ENCODE peak calls at places on chromosome 11, in nine cellular contexts. G, S, O, J, H, B, A, Y and I are unnamed samples.

GRCh38 chr11:110123003-110123402 is 29.8 kb downstream of the ZC3H12C start:
- DNase-seq in G (no peak), O (peak; percentile 84), Y (peak; percentile 42), H (no peak), S (no peak), J (no peak), A (no peak), B (peak; percentile 36), I (peak; percentile 68)

GRCh38 chr11:57309106-57310059 is 15.4 kb downstream of the TNKS1BP1 start:
- DNase-seq in S (no peak), O (no peak), A (no peak), J (no peak), Y (no peak), B (no peak), G (no peak), H (no peak), I (no peak)

GRCh38 chr11:95145430-95146063 is 55.9 kb downstream of the ENDOD1 start:
- DNase-seq in J (no peak), Y (no peak), B (no peak), S (peak; percentile 87), O (no peak), H (no peak), A (no peak), G (no peak), I (no peak)

GRCh38 chr11:104570088-104570701 is 328.1 kb downstream of the CASP12 start:
- DNase-seq in A (no peak), O (peak; percentile 15), G (no peak), S (no peak), J (no peak), H (no peak), B (no peak), Y (no peak), I (peak; percentile 7)

GRCh38 chr11:102762414-102762813 is 18.0 kb downstream of the MMP10 start:
- DNase-seq in G (no peak), H (no peak), Y (peak; percentile 57), J (no peak), B (peak; percentile 28), O (no peak), S (no peak), A (no peak), I (peak; percentile 37)

GRCh38 chr11:92123540-92123939 is 101.1 kb upstream of the FAT3 start:
- DNase-seq in J (no peak), Y (peak; percentile 2), H (no peak), A (no peak), O (peak; percentile 57), B (no peak), G (no peak), S (no peak), I (peak; percentile 13)

GRCh38 chr11:804599-804964 is 449 bp downstream of the PIDD1 start:
- DNase-seq in O (no peak), S (no peak), Y (no peak), J (no peak), H (no peak), B (no peak), A (no peak), G (peak; percentile 43), I (no peak)

GRCh38 chr11:102139081-102139498 is 28.8 kb downstream of the YAP1 start:
- DNase-seq in G (no peak), H (no peak), Y (peak; percentile 86), B (peak; percentile 95), S (no peak), O (peak; percentile 78), J (no peak), A (no peak), I (peak; percentile 74)

GRCh38 chr11:1237128-1237580 is 14.3 kb downstream of the MUC5B start:
- DNase-seq in H (no peak), O (no peak), Y (no peak), G (peak; percentile 43), B (no peak), J (no peak), A (no peak), S (no peak), I (no peak)

GRCh38 chr11:107457205-107457557 is 444 bp downstream of the CWF19L2 start:
- DNase-seq in Y (no peak), J (no peak), O (peak; percentile 9), G (no peak), H (no peak), B (no peak), S (peak; percentile 10), A (no peak), I (peak; percentile 1)

GRCh38 chr11:118790357-118791014 is 478 bp downstream of the DDX6 start:
- DNase-seq in J (peak; percentile 78), G (no peak), O (peak; percentile 56), B (peak; percentile 77), Y (peak; percentile 76), S (peak; percentile 54), H (no peak), A (peak; percentile 53), I (peak; percentile 38)

GRCh38 chr11:565921-566509 is 5.2 kb downstream of the RASSF7 start:
- DNase-seq in J (no peak), Y (no peak), A (no peak), H (no peak), S (peak; percentile 3), G (peak; percentile 50), O (no peak), B (no peak), I (no peak)

GRCh38 chr11:111045408-111045806 is 200.1 kb upstream of the POU2AF2 start:
- DNase-seq in B (no peak), A (no peak), G (no peak), Y (no peak), H (no peak), J (no peak), S (no peak), O (no peak), I (no peak)

GRCh38 chr11:41497974-41498373 is 38.5 kb upstream of the LRRC4C start:
- DNase-seq in A (peak; percentile 81), Y (no peak), B (no peak), S (no peak), O (peak; percentile 22), J (no peak), H (no peak), G (no peak), I (no peak)

GRCh38 chr11:104333977-104334376 is 170.0 kb upstream of the PDGFD start:
- DNase-seq in A (no peak), S (no peak), J (no peak), O (no peak), G (no peak), B (no peak), H (no peak), Y (no peak), I (no peak)

DNA sequence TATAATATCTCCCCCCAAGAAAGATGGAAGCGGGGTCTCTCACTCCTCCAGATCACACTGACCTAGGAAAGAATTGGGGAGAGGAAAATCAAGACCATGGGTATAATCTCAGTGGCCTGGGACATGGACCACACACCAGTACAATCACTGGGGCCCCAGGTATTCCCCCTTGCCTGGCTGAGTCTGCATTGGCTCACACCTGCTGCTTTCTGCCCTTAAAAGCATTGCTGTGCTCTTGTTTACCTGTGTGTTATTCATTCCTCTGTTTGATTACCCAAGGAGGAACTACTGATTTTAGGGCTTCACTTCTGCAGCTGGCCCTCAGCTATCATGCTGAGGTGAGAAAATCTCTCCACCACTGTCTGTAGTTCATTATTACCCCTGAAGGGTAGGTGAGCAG is 14.0 kb upstream of the PARVA start:
- DNase-seq in O (no peak), A (no peak), G (no peak), Y (no peak), H (no peak), S (no peak), B (no peak), J (no peak), I (no peak)
- H3K27ac ChIP-seq in O (no peak overlapping the region), A (no peak overlapping the region), G (no peak overlapping the region), Y (no peak overlapping the region), H (no peak overlapping the region), S (no peak overlapping the region), B (no peak overlapping the region), J (no peak overlapping the region), I (no peak overlapping the region)

DNA sequence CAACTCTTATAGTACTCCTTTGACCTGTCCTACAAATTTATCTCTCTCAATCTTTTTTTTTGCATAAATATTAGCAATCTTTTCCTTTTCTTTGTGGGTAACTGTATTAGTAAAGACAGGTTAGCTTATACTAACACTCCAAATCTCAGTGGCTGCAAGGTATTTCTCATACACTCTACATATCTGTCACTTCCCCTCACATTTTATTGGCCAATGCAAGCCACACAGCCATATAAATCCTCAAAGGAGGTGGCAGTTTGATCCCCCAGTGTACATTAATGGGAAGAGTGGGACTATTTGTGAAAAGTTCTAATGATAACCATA is 42.6 kb upstream of the EED start:
- DNase-seq in B (no peak), A (no peak), O (no peak), S (peak; percentile 27), H (no peak), J (no peak), Y (no peak), G (no peak), I (no peak)
- H3K27ac ChIP-seq in B (no peak overlapping the region), A (no peak overlapping the region), O (no peak overlapping the region), S (no peak overlapping the region), H (peak overlapping the region; percentile 51), J (peak overlapping the region; percentile 68), Y (no peak overlapping the region), G (no peak overlapping the region), I (no peak overlapping the region)

DNA sequence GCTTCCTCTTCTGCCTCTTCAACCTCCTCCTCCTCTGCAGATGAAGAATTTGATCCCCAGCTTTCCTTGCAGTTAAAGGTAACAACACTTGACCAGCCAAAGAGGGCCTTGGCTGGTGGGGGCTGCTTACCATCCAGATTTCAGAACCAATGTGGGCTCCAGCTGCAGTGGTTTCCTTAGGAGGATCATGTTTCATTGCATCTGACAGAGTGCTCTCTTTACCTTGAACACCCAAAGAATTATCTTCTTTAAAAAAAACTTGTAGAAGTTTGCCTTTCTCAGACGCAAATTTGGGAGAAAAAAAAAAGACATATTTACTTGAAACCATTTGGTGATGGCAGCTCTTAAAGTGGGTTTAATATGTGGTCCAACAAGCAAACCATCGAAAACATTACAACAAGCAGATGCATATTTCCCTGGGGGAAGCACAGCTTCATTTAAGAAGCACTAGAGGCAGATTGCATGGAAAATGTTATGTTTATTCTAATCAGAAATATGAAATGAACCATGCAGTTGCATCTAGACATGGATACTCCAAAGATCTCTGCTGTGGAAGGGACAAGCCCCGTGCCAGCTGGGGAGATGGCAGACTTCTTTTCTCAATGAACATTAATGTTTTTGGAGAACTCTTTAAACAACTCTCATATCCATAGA is 57.5 kb upstream of the PARVA start:
- DNase-seq in S (peak; percentile 48), H (no peak), Y (no peak), J (no peak), G (no peak), B (no peak), A (no peak), O (no peak), I (no peak)
- H3K27ac ChIP-seq in S (peak overlapping the region; percentile 54), H (no peak overlapping the region), Y (no peak overlapping the region), J (no peak overlapping the region), G (no peak overlapping the region), B (no peak overlapping the region), A (no peak overlapping the region), O (no peak overlapping the region), I (no peak overlapping the region)

DNA sequence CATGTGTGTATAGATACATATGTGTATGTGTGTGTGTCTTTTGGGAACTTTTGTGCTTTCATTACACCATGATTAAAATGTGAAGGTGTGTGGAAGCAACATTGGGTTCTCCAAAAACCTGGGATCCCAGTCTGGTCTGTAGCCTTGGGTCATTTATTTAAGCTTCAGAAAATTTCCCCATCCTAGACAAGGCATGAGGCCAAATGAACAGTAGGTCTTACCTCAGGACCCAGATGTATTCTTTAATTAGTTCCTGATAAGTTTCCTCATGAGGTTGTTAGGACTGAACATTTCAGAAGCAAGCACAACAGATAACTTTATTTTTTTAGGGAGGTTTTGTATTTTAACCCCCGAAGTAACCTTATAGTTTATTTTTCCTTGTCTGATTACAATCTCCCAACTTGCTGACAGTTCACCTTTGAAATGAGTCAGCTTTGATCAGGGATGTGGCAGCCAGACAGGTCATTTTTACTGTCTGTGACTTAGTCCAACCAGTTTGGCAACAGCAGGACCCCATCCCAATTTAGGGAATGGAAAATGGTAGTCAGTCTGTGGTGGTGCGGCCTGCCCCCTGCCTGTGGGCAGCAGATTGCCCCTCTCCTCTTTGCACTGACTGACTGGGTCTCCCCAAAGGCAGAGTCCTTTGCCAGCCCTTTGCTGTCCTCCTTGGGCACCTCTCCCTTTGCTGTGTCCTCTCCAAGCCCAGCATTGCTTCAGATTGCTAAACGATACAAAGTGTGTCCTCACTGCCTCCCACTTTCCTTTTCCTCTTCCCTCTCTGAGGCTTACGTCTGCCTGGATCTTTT is 88.3 kb downstream of the NAV2 start:
- DNase-seq in J (no peak), S (no peak), Y (no peak), B (no peak), A (no peak), H (no peak), O (no peak), G (no peak), I (no peak)
- H3K27ac ChIP-seq in J (no peak overlapping the region), S (no peak overlapping the region), Y (no peak overlapping the region), B (no peak overlapping the region), A (no peak overlapping the region), H (no peak overlapping the region), O (no peak overlapping the region), G (no peak overlapping the region), I (no peak overlapping the region)